ENCODE peak calls at places on chromosomes 3 and 15, in nine cellular contexts. R is right lobe of liver; I is natural killer cell; S is astrocyte of the cerebellum; E is body of pancreas; P is HepG2; L is lower leg skin; F is CD4-positive, alpha-beta T cell; D is fibroblast of mammary gland. J is an unnamed sample.

GRCh38 chr3:36647423-36647853 is 116.9 kb downstream of the DCLK3 start:
- DNase-seq in L (no peak), S (no peak), R (no peak), I (no peak), E (no peak), F (no peak), D (no peak), P (no peak), J (no peak)

GRCh38 chr3:124557433-124558232 is 172.6 kb upstream of the UMPS start:
- DNase-seq in E (peak), P (no peak), F (no peak), D (peak), I (no peak), R (no peak), S (peak), L (no peak), J (no peak)

GRCh38 chr3:63609408-63609807 is 43.1 kb upstream of the SNTN start:
- DNase-seq in F (no peak), D (no peak), P (no peak), E (no peak), I (no peak), R (no peak), L (no peak), S (no peak), J (no peak)

GRCh38 chr3:55476515-55476914 is 10.6 kb downstream of the WNT5A start:
- DNase-seq in L (no peak), F (no peak), P (no peak), R (no peak), I (no peak), D (peak), S (peak), E (no peak), J (no peak)

GRCh38 chr3:124529826-124530571 is 200.3 kb upstream of the UMPS start:
- DNase-seq in E (peak), P (no peak), R (no peak), F (no peak), D (peak), S (no peak), L (no peak), I (no peak), J (no peak)

GRCh38 chr3:151686257-151686656 is 47.5 kb upstream of the AADACL2 start:
- DNase-seq in F (no peak), D (no peak), L (no peak), E (no peak), P (no peak), I (no peak), R (no peak), S (no peak), J (no peak)

GRCh38 chr15:83567318-83567717 is 86.6 kb upstream of the ADAMTSL3 start:
- DNase-seq in E (no peak), S (no peak), F (no peak), P (no peak), R (no peak), I (no peak), D (no peak), L (no peak), J (no peak)

GRCh38 chr3:180827171-180827570 is 85.3 kb upstream of the FXR1 start:
- DNase-seq in S (no peak), F (no peak), R (no peak), D (no peak), L (no peak), P (no peak), E (no peak), I (no peak), J (no peak)

GRCh38 chr3:115623414-115623868 is at the start of gene GAP43:
- DNase-seq in P (peak), S (peak), F (no peak), L (no peak), E (peak), R (peak), I (no peak), D (peak), J (no peak)

GRCh38 chr15:26781816-26782215 is 8.9 kb upstream of the GABRB3 start:
- DNase-seq in L (no peak), D (no peak), F (no peak), E (no peak), R (no peak), S (no peak), P (no peak), I (no peak), J (no peak)

GRCh38 chr15:69046781-69047180 is 32.3 kb downstream of the NOX5 start:
- DNase-seq in F (no peak), P (no peak), R (no peak), I (no peak), D (no peak), E (no peak), L (peak), S (no peak), J (no peak)

GRCh38 chr3:72897758-72898007 is 9.8 kb downstream of the GXYLT2 start:
- DNase-seq in I (no peak), P (no peak), R (no peak), F (no peak), L (no peak), S (no peak), E (no peak), D (no peak), J (no peak)

GRCh38 chr3:64405211-64405818 is 180.0 kb upstream of the PRICKLE2 start:
- DNase-seq in D (peak), I (no peak), S (no peak), E (no peak), L (no peak), P (no peak), R (no peak), F (no peak), J (no peak)

GRCh38 chr3:8500208-8500961 is 1.2 kb upstream of the LMCD1 start:
- DNase-seq in S (peak), R (no peak), D (peak), L (no peak), I (no peak), P (peak), E (peak), F (no peak), J (no peak)

GRCh38 chr3:127585163-127585812 is 5.2 kb downstream of the TPRA1 start:
- DNase-seq in R (no peak), E (no peak), L (no peak), D (peak), S (no peak), F (no peak), I (no peak), P (no peak), J (no peak)

GRCh38 chr15:22918596-22919140 is 61.5 kb downstream of the CYFIP1 start:
- DNase-seq in L (no peak), R (no peak), E (no peak), P (no peak), D (no peak), F (no peak), I (no peak), S (no peak), J (no peak)

GRCh38 chr15:27527490-27528067 is 556.6 kb downstream of the GABRG3 start:
- DNase-seq in E (no peak), D (no peak), F (no peak), S (no peak), I (no peak), L (no peak), P (peak), R (no peak), J (no peak)

GRCh38 chr15:74725845-74726773 is 781 bp upstream of the CYP1A1 start:
- DNase-seq in R (peak), P (peak), L (peak), I (peak), E (peak), S (no peak), F (peak), D (no peak), J (peak)

GRCh38 chr15:100043732-100044131 is 298.0 kb downstream of the ADAMTS17 start:
- DNase-seq in D (no peak), E (no peak), R (no peak), S (no peak), I (no peak), L (no peak), F (no peak), P (no peak), J (no peak)

GRCh38 chr3:156620260-156620659 is 54.1 kb upstream of the TIPARP start:
- DNase-seq in I (no peak), D (peak), P (peak), R (no peak), L (no peak), S (no peak), E (peak), F (no peak), J (no peak)

GRCh38 chr3:49928511-49929017 is 1.0 kb downstream of the MON1A start:
- DNase-seq in S (no peak), D (no peak), P (no peak), L (no peak), R (peak), E (no peak), I (no peak), F (no peak), J (no peak)

GRCh38 chr3:78497692-78498091 is 1270.1 kb downstream of the ROBO1 start:
- DNase-seq in P (no peak), R (no peak), S (no peak), E (no peak), D (no peak), L (no peak), F (no peak), I (no peak), J (no peak)

GRCh38 chr3:19215427-19215826 is 67.1 kb downstream of the KCNH8 start:
- DNase-seq in P (no peak), I (no peak), R (no peak), D (no peak), L (no peak), F (no peak), E (no peak), S (no peak), J (no peak)

GRCh38 chr3:19216669-19217337 is 68.5 kb downstream of the KCNH8 start:
- DNase-seq in D (no peak), S (no peak), L (no peak), E (peak), F (no peak), I (no peak), P (no peak), R (peak), J (no peak)

DNA sequence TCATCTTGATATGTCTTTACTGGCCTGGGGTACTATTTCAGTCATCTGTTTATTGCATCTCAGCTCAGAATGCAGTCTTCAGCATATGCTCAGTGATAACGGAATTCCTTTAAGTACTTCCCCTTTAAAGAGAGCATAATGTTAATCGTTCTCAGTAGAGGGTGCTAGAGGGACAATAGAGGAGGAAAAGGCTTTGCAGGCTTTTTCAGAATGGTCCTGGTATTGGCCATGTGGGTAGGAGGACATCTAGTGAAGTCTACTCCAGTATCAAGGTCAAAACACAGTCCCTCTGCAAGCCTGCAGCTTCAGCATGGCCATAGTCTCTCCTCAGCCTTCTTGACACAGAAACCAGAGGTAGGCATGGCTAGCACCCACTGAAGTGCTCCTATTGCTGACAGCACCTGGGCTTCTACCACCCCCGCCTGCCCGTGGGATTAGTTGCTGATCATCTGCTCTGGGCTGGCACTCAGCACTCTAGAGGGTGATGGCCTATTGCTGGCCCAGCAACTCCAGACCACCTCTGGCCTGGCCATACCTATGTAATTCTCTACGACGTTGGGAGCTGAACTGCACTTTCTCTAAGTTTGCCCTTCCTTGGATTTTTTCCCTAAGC is 65.4 kb downstream of the KCNH8 start:
- DNase-seq in E (no peak), I (no peak), L (peak), F (no peak), S (no peak), D (no peak), P (peak), R (no peak), J (no peak)
- TF ChIP-seq CTCF in E (no peak), I (no peak), L (no peak), F (no peak), S (no peak), D (no peak), P (no peak), R (no peak), J (peak)

GRCh38 chr3:45546223-45546622 is 48.3 kb upstream of the LIMD1 start:
- DNase-seq in I (no peak), R (no peak), E (no peak), F (no peak), S (no peak), P (no peak), D (no peak), L (peak), J (no peak)

GRCh38 chr3:45544719-45545296 is 49.7 kb upstream of the LIMD1 start:
- DNase-seq in P (no peak), E (no peak), D (no peak), R (peak), L (peak), S (no peak), I (no peak), F (no peak), J (no peak)

GRCh38 chr3:45546636-45547201 is 47.8 kb upstream of the LIMD1 start:
- DNase-seq in E (no peak), D (no peak), F (peak), S (no peak), I (no peak), R (peak), L (peak), P (peak), J (no peak)

GRCh38 chr3:45544024-45544718 is 50.4 kb upstream of the LIMD1 start:
- DNase-seq in F (no peak), I (no peak), E (no peak), R (peak), P (peak), S (no peak), D (peak), L (peak), J (no peak)

GRCh38 chr3:45545476-45545875 is 49.1 kb upstream of the LIMD1 start:
- DNase-seq in L (peak), S (no peak), F (no peak), D (peak), P (peak), I (no peak), R (no peak), E (no peak), J (peak)
- TF ChIP-seq CTCF in L (no peak), S (no peak), F (no peak), D (no peak), P (no peak), I (no peak), R (no peak), E (no peak), J (no peak)

GRCh38 chr15:52568569-52569243 is at the start of gene ARPP19:
- DNase-seq in S (peak), F (peak), P (peak), R (peak), E (peak), I (peak), L (peak), D (peak), J (peak)
- TF ChIP-seq CTCF in S (peak), F (peak), P (no peak), R (no peak), E (no peak), I (no peak), L (no peak), D (no peak), J (no peak)

DNA sequence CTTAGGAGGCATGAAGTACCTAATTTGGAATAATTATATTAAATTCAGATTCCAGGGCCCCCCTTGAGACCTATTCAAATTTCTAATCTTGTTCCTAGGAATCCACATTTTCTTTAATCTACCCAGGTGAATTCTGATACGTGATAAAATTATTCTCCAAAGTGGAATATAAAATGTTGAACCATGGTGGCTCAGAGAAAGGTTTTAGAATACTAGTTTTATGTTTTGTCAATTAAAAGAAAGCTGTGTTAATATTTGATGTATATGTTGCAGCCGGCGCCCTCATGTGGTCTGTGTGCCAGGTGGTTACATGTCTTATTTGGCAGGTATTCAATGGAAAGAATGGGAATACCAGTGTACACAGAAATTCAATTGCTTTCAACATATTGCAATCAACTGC is 321.8 kb downstream of the FEZF2 start:
- DNase-seq in I (no peak), F (no peak), R (no peak), L (no peak), E (peak), S (peak), D (peak), P (peak), J (no peak)
- TF ChIP-seq CTCF in I (no peak), F (no peak), R (peak), L (no peak), E (no peak), S (peak), D (peak), P (peak), J (no peak)

GRCh38 chr3:149023951-149024350 is 32.6 kb downstream of the GYG1 start:
- DNase-seq in E (no peak), D (peak), S (no peak), P (no peak), R (no peak), F (no peak), I (no peak), L (no peak), J (no peak)
- TF ChIP-seq CTCF in E (no peak), D (no peak), S (no peak), P (no peak), R (no peak), F (no peak), I (no peak), L (no peak), J (no peak)

GRCh38 chr3:165619077-165619476 is 218.1 kb downstream of the BCHE start:
- DNase-seq in D (no peak), F (no peak), S (no peak), P (no peak), I (no peak), R (no peak), L (no peak), E (no peak), J (no peak)

GRCh38 chr3:165622356-165622755 is 214.9 kb downstream of the BCHE start:
- DNase-seq in F (no peak), D (no peak), R (no peak), S (no peak), L (no peak), P (no peak), I (no peak), E (no peak), J (no peak)

GRCh38 chr3:165624761-165625160 is 212.5 kb downstream of the BCHE start:
- DNase-seq in S (no peak), I (no peak), D (peak), R (no peak), L (no peak), F (no peak), E (no peak), P (no peak), J (no peak)
- TF ChIP-seq CTCF in S (peak), I (no peak), D (peak), R (peak), L (no peak), F (no peak), E (no peak), P (peak), J (peak)

GRCh38 chr3:16515885-16516420 is 2.5 kb upstream of the RFTN1 start:
- DNase-seq in F (no peak), R (no peak), L (no peak), D (no peak), P (no peak), I (peak), S (no peak), E (no peak), J (no peak)

GRCh38 chr3:16514799-16515353 is 1.4 kb upstream of the RFTN1 start:
- DNase-seq in S (no peak), R (no peak), D (no peak), L (no peak), E (no peak), F (no peak), P (no peak), I (no peak), J (no peak)

GRCh38 chr3:16513141-16514020 is at the start of gene RFTN1:
- DNase-seq in P (no peak), S (no peak), R (peak), I (peak), L (peak), D (peak), E (peak), F (peak), J (peak)

GRCh38 chr3:16514021-16514700 is 662 bp upstream of the RFTN1 start:
- DNase-seq in P (no peak), D (no peak), L (no peak), S (no peak), F (no peak), R (no peak), I (no peak), E (no peak), J (no peak)

GRCh38 chr3:16516695-16517481 is 3.4 kb upstream of the RFTN1 start:
- DNase-seq in P (peak), I (peak), F (no peak), R (peak), S (peak), E (no peak), L (no peak), D (peak), J (no peak)
- TF ChIP-seq CTCF in P (peak), I (no peak), F (no peak), R (peak), S (peak), E (no peak), L (no peak), D (peak), J (no peak)